ENCODE peak calls at places on chromosomes 16 and 17, in four cellular contexts. S, K, Q and B are unnamed samples.

GRCh38 chr16:50428116-50428515 is 59.3 kb upstream of the BRD7 start:
- DNase-seq in S (no peak), K (no peak), Q (no peak), B (no peak)

GRCh38 chr16:82657786-82658185 is 31.0 kb downstream of the CDH13 start:
- DNase-seq in S (no peak), K (no peak), Q (no peak), B (no peak)

GRCh38 chr17:62605588-62605987 is 21.9 kb upstream of the MRC2 start:
- DNase-seq in S (no peak), K (no peak), Q (no peak), B (no peak)

GRCh38 chr16:2904100-2904921 is 7.4 kb upstream of the FLYWCH1 start:
- DNase-seq in S (peak), K (no peak), Q (peak), B (peak)

GRCh38 chr17:35871415-35871814 is 2.7 kb upstream of the HEATR9 start:
- DNase-seq in S (no peak), K (no peak), Q (no peak), B (peak)

GRCh38 chr16:49755291-49755611 is 100.7 kb downstream of the ZNF423 start:
- DNase-seq in S (peak), K (no peak), Q (peak), B (peak)

GRCh38 chr16:66950437-66950836 is 10.6 kb upstream of the CES3 start:
- DNase-seq in S (no peak), K (no peak), Q (no peak), B (no peak)

GRCh38 chr17:364766-365165 is 12.2 kb upstream of the RPH3AL start:
- DNase-seq in S (no peak), K (no peak), Q (no peak), B (no peak)

GRCh38 chr17:36911007-36911406 is 26.3 kb upstream of the LHX1 start:
- DNase-seq in S (no peak), K (no peak), Q (no peak), B (no peak)

GRCh38 chr17:74373838-74374606 is 6.7 kb downstream of the GPR142 start:
- DNase-seq in S (peak), K (no peak), Q (no peak), B (no peak)
- TF ChIP-seq REST in S (no peak), K (no peak), Q (no peak), B (no peak)

DNA sequence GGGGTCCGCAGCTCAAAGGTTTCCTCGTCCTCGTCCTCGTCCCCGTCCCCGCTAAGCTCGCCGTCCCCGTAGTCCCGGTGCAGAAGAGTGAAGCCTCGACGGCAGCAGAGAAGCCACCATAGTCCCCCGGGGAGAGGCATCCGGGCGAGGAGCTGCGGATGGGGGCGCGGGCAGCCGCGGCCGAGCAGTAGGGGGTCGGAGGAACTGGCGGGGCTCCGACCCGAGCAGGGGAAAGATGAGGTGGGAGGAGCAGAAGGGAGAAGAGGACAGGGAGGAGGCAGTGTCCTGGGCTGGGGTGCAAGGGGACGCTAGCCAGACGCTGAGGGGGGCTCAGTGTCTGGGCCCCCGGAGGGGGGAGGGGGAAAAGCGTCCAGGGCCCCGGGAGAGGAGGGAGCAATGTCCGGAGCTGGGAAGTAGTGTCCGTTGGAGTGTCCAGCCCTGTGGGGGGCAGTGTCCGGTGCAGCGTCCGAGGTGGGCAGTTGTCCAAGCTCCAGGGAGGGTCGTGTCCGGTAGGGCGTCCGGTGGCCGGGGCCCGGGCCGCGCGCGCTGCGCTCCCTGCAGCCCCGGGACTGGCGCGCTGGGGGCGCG is at the start of gene PLEKHH3:
- DNase-seq in S (no peak), K (no peak), Q (no peak), B (peak)
- TF ChIP-seq REST in S (no peak), K (no peak), Q (no peak), B (no peak)

GRCh38 chr16:10356870-10357842 is 28.7 kb upstream of the ATF7IP2 start:
- DNase-seq in S (no peak), K (no peak), Q (no peak), B (no peak)

GRCh38 chr16:10367616-10368188 is 18.2 kb upstream of the ATF7IP2 start:
- DNase-seq in S (no peak), K (no peak), Q (no peak), B (no peak)

DNA sequence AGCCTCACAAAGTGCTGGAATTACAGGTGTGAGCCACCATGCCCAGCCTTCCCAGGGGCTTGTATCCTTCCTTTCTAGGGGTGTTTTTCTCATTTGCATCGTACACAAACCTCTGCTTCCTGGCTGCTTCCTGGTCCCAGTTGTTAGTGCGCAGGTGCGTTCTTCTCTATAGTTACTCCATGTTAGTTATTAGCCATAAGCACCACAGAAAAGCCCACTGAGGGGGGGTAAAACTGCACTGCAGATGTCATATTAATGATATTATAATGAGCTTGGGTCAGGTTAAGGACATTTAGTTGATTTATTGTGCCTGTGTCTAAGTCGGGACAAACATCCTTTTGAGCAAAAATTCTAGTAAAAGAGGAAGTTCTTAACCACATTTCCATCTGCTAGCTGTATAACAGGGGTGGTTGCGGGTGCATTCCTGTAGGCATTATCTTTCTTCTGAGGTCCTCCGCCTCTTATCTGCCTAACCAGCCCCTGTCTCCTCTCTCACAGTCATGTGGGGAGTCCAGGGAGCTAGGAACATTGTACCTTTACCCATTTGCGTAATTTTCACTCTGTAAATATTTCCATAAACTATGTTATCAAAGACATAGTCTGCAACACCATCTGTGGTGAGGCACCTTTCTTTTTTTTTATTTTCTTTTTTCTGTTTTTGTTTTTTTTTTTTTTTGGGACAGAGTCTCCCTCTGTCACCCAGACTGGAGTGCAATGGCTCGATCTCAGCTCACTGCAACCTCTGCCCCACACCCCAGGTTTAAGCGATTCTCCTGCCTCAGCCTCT is 23.6 kb upstream of the ATF7IP2 start:
- DNase-seq in S (no peak), K (peak), Q (no peak), B (no peak)
- TF ChIP-seq REST in S (no peak), K (no peak), Q (no peak), B (no peak)

DNA sequence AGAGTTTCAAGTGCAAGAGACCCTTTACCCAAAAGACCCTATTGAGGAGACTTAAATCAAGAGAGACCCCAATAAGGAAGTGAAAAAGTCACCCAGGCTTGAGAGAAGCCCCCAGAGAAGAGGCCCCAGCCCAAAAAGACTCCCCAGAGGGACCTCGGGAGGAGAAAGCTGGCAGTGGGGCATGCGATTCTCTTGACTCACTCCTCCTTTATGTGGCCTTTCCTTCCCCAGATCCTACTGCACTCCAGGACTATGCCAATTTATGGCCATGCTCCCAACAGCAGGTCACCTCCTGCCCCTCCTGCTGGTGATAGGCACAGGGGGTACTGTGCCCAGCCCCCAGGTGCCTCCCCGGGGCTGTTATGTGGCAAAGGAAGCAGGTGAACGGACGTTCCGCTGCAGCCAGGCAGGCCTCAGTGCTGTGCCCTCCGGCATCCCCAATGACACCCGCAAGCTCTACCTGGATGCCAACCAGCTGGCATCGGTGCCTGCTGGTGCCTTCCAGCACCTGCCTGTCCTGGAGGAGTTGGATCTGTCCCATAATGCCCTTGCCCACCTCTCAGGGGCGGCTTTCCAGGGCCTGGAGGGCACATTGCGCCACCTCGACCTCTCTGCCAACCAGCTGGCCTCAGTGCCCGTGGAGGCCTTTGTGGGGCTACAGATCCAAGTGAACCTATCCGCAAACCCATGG is 16.3 kb downstream of the LRRC3C start:
- DNase-seq in S (no peak), K (no peak), Q (no peak), B (no peak)
- TF ChIP-seq REST in S (no peak), K (no peak), Q (no peak), B (no peak)